ENCODE peak calls at places on chromosomes 2 and 18, in nine cellular contexts. One of them, this sample, is unnamed.
A peak's percentile ranks its signal among the peaks of the same experiment; 100 is the strongest.

GRCh38 chr2:505931-506330 is 171.3 kb downstream of the TMEM18 start:
- DNase-seq in T-helper 9 cell: no peak
- DNase-seq in left lung: no peak
- DNase-seq in stimulated activated CD8-positive, alpha-beta memory T cell treated with anti-CD3 and anti-CD28 coated beads, Interleukin-7, amount 100 ng/mL, for 24 hours: no peak
- DNase-seq in activated naive CD4-positive, alpha-beta T cell treated with anti-CD3 and anti-CD28 coated beads, Interleukin-2, amount 50 U/mL, for 72 hours: no peak
- DNase-seq in GM13976: no peak
- DNase-seq in H54: no peak
- DNase-seq in AG08395: no peak
- DNase-seq in HCT116: no peak
- DNase-seq in this sample: no peak

GRCh38 chr18:80204142-80204541 is 43.2 kb downstream of the PARD6G start:
- DNase-seq in T-helper 9 cell: no peak
- DNase-seq in left lung: no peak
- DNase-seq in stimulated activated CD8-positive, alpha-beta memory T cell treated with anti-CD3 and anti-CD28 coated beads, Interleukin-7, amount 100 ng/mL, for 24 hours: no peak
- DNase-seq in activated naive CD4-positive, alpha-beta T cell treated with anti-CD3 and anti-CD28 coated beads, Interleukin-2, amount 50 U/mL, for 72 hours: no peak
- DNase-seq in GM13976: no peak
- DNase-seq in H54: no peak
- DNase-seq in AG08395: no peak
- DNase-seq in HCT116: no peak
- DNase-seq in this sample: no peak

GRCh38 chr2:191836853-191837769 is 9.8 kb downstream of the CAVIN2 start:
- DNase-seq in T-helper 9 cell: no peak
- DNase-seq in left lung: peak; percentile 47
- DNase-seq in stimulated activated CD8-positive, alpha-beta memory T cell treated with anti-CD3 and anti-CD28 coated beads, Interleukin-7, amount 100 ng/mL, for 24 hours: no peak
- DNase-seq in activated naive CD4-positive, alpha-beta T cell treated with anti-CD3 and anti-CD28 coated beads, Interleukin-2, amount 50 U/mL, for 72 hours: no peak
- DNase-seq in GM13976: no peak
- DNase-seq in H54: no peak
- DNase-seq in AG08395: no peak
- DNase-seq in HCT116: no peak
- DNase-seq in this sample: no peak

GRCh38 chr2:159939946-159940345 is 122.5 kb downstream of the PLA2R1 start:
- DNase-seq in T-helper 9 cell: no peak
- DNase-seq in left lung: no peak
- DNase-seq in stimulated activated CD8-positive, alpha-beta memory T cell treated with anti-CD3 and anti-CD28 coated beads, Interleukin-7, amount 100 ng/mL, for 24 hours: no peak
- DNase-seq in activated naive CD4-positive, alpha-beta T cell treated with anti-CD3 and anti-CD28 coated beads, Interleukin-2, amount 50 U/mL, for 72 hours: no peak
- DNase-seq in GM13976: peak; percentile 58
- DNase-seq in H54: no peak
- DNase-seq in AG08395: peak; percentile 40
- DNase-seq in HCT116: peak; percentile 6
- DNase-seq in this sample: no peak

GRCh38 chr2:48265169-48266013 is 264.6 kb upstream of the STON1 start:
- DNase-seq in T-helper 9 cell: no peak
- DNase-seq in left lung: no peak
- DNase-seq in stimulated activated CD8-positive, alpha-beta memory T cell treated with anti-CD3 and anti-CD28 coated beads, Interleukin-7, amount 100 ng/mL, for 24 hours: no peak
- DNase-seq in activated naive CD4-positive, alpha-beta T cell treated with anti-CD3 and anti-CD28 coated beads, Interleukin-2, amount 50 U/mL, for 72 hours: no peak
- DNase-seq in GM13976: no peak
- DNase-seq in H54: no peak
- DNase-seq in AG08395: no peak
- DNase-seq in HCT116: no peak
- DNase-seq in this sample: no peak

GRCh38 chr2:219592721-219593120 is 4.9 kb upstream of the STK11IP start:
- DNase-seq in T-helper 9 cell: no peak
- DNase-seq in left lung: no peak
- DNase-seq in stimulated activated CD8-positive, alpha-beta memory T cell treated with anti-CD3 and anti-CD28 coated beads, Interleukin-7, amount 100 ng/mL, for 24 hours: no peak
- DNase-seq in activated naive CD4-positive, alpha-beta T cell treated with anti-CD3 and anti-CD28 coated beads, Interleukin-2, amount 50 U/mL, for 72 hours: no peak
- DNase-seq in GM13976: no peak
- DNase-seq in H54: no peak
- DNase-seq in AG08395: no peak
- DNase-seq in HCT116: no peak
- DNase-seq in this sample: no peak

GRCh38 chr2:208948073-208948472 is 475.8 kb upstream of the MAP2 start:
- DNase-seq in T-helper 9 cell: no peak
- DNase-seq in left lung: no peak
- DNase-seq in stimulated activated CD8-positive, alpha-beta memory T cell treated with anti-CD3 and anti-CD28 coated beads, Interleukin-7, amount 100 ng/mL, for 24 hours: no peak
- DNase-seq in activated naive CD4-positive, alpha-beta T cell treated with anti-CD3 and anti-CD28 coated beads, Interleukin-2, amount 50 U/mL, for 72 hours: no peak
- DNase-seq in GM13976: no peak
- DNase-seq in H54: no peak
- DNase-seq in AG08395: no peak
- DNase-seq in HCT116: no peak
- DNase-seq in this sample: no peak

GRCh38 chr2:200627110-200627770 is 41.4 kb downstream of the AOX1 start:
- DNase-seq in T-helper 9 cell: no peak
- DNase-seq in left lung: no peak
- DNase-seq in stimulated activated CD8-positive, alpha-beta memory T cell treated with anti-CD3 and anti-CD28 coated beads, Interleukin-7, amount 100 ng/mL, for 24 hours: no peak
- DNase-seq in activated naive CD4-positive, alpha-beta T cell treated with anti-CD3 and anti-CD28 coated beads, Interleukin-2, amount 50 U/mL, for 72 hours: no peak
- DNase-seq in GM13976: no peak
- DNase-seq in H54: no peak
- DNase-seq in AG08395: no peak
- DNase-seq in HCT116: no peak
- DNase-seq in this sample: no peak

GRCh38 chr2:3675687-3676086 is 17.7 kb downstream of the ALLC start:
- DNase-seq in T-helper 9 cell: no peak
- DNase-seq in left lung: no peak
- DNase-seq in stimulated activated CD8-positive, alpha-beta memory T cell treated with anti-CD3 and anti-CD28 coated beads, Interleukin-7, amount 100 ng/mL, for 24 hours: no peak
- DNase-seq in activated naive CD4-positive, alpha-beta T cell treated with anti-CD3 and anti-CD28 coated beads, Interleukin-2, amount 50 U/mL, for 72 hours: no peak
- DNase-seq in GM13976: no peak
- DNase-seq in H54: no peak
- DNase-seq in AG08395: no peak
- DNase-seq in HCT116: no peak
- DNase-seq in this sample: no peak

GRCh38 chr2:175880-176800 is 87.7 kb downstream of the SH3YL1 start:
- DNase-seq in T-helper 9 cell: peak; percentile 20
- DNase-seq in left lung: no peak
- DNase-seq in stimulated activated CD8-positive, alpha-beta memory T cell treated with anti-CD3 and anti-CD28 coated beads, Interleukin-7, amount 100 ng/mL, for 24 hours: no peak
- DNase-seq in activated naive CD4-positive, alpha-beta T cell treated with anti-CD3 and anti-CD28 coated beads, Interleukin-2, amount 50 U/mL, for 72 hours: no peak
- DNase-seq in GM13976: no peak
- DNase-seq in H54: no peak
- DNase-seq in AG08395: peak; percentile 32
- DNase-seq in HCT116: no peak
- DNase-seq in this sample: no peak

GRCh38 chr18:58721586-58722160 is 50.4 kb downstream of the MALT1 start:
- DNase-seq in T-helper 9 cell: no peak
- DNase-seq in left lung: no peak
- DNase-seq in stimulated activated CD8-positive, alpha-beta memory T cell treated with anti-CD3 and anti-CD28 coated beads, Interleukin-7, amount 100 ng/mL, for 24 hours: no peak
- DNase-seq in activated naive CD4-positive, alpha-beta T cell treated with anti-CD3 and anti-CD28 coated beads, Interleukin-2, amount 50 U/mL, for 72 hours: no peak
- DNase-seq in GM13976: no peak
- DNase-seq in H54: no peak
- DNase-seq in AG08395: peak; percentile 6
- DNase-seq in HCT116: no peak
- DNase-seq in this sample: no peak

GRCh38 chr18:69400253-69400975 is at the start of gene DOK6:
- DNase-seq in T-helper 9 cell: no peak
- DNase-seq in left lung: peak; percentile 56
- DNase-seq in stimulated activated CD8-positive, alpha-beta memory T cell treated with anti-CD3 and anti-CD28 coated beads, Interleukin-7, amount 100 ng/mL, for 24 hours: no peak
- DNase-seq in activated naive CD4-positive, alpha-beta T cell treated with anti-CD3 and anti-CD28 coated beads, Interleukin-2, amount 50 U/mL, for 72 hours: no peak
- DNase-seq in GM13976: peak; percentile 33
- DNase-seq in H54: no peak
- DNase-seq in AG08395: peak; percentile 72
- DNase-seq in HCT116: no peak
- DNase-seq in this sample: no peak

GRCh38 chr18:49844903-49845302 is 31.6 kb upstream of the ACAA2 start:
- DNase-seq in T-helper 9 cell: no peak
- DNase-seq in left lung: no peak
- DNase-seq in stimulated activated CD8-positive, alpha-beta memory T cell treated with anti-CD3 and anti-CD28 coated beads, Interleukin-7, amount 100 ng/mL, for 24 hours: no peak
- DNase-seq in activated naive CD4-positive, alpha-beta T cell treated with anti-CD3 and anti-CD28 coated beads, Interleukin-2, amount 50 U/mL, for 72 hours: no peak
- DNase-seq in GM13976: no peak
- DNase-seq in H54: no peak
- DNase-seq in AG08395: no peak
- DNase-seq in HCT116: no peak
- DNase-seq in this sample: no peak

GRCh38 chr18:28147674-28148171 is 29.2 kb downstream of the CDH2 start:
- DNase-seq in T-helper 9 cell: no peak
- DNase-seq in left lung: no peak
- DNase-seq in stimulated activated CD8-positive, alpha-beta memory T cell treated with anti-CD3 and anti-CD28 coated beads, Interleukin-7, amount 100 ng/mL, for 24 hours: no peak
- DNase-seq in activated naive CD4-positive, alpha-beta T cell treated with anti-CD3 and anti-CD28 coated beads, Interleukin-2, amount 50 U/mL, for 72 hours: no peak
- DNase-seq in GM13976: no peak
- DNase-seq in H54: no peak
- DNase-seq in AG08395: no peak
- DNase-seq in HCT116: no peak
- DNase-seq in this sample: no peak

GRCh38 chr2:223797811-223798721 is 39.3 kb downstream of the AP1S3 start:
- DNase-seq in T-helper 9 cell: no peak
- DNase-seq in left lung: no peak
- DNase-seq in stimulated activated CD8-positive, alpha-beta memory T cell treated with anti-CD3 and anti-CD28 coated beads, Interleukin-7, amount 100 ng/mL, for 24 hours: no peak
- DNase-seq in activated naive CD4-positive, alpha-beta T cell treated with anti-CD3 and anti-CD28 coated beads, Interleukin-2, amount 50 U/mL, for 72 hours: no peak
- DNase-seq in GM13976: peak; percentile 67
- DNase-seq in H54: no peak
- DNase-seq in AG08395: peak; percentile 56
- DNase-seq in HCT116: no peak
- DNase-seq in this sample: no peak

GRCh38 chr2:239781461-239781860 is 243.7 kb downstream of the NDUFA10 start:
- DNase-seq in T-helper 9 cell: no peak
- DNase-seq in left lung: no peak
- DNase-seq in stimulated activated CD8-positive, alpha-beta memory T cell treated with anti-CD3 and anti-CD28 coated beads, Interleukin-7, amount 100 ng/mL, for 24 hours: no peak
- DNase-seq in activated naive CD4-positive, alpha-beta T cell treated with anti-CD3 and anti-CD28 coated beads, Interleukin-2, amount 50 U/mL, for 72 hours: no peak
- DNase-seq in GM13976: no peak
- DNase-seq in H54: no peak
- DNase-seq in AG08395: no peak
- DNase-seq in HCT116: no peak
- DNase-seq in this sample: no peak

GRCh38 chr2:181977661-181978350 is 7.8 kb upstream of the PPP1R1C start:
- DNase-seq in T-helper 9 cell: no peak
- DNase-seq in left lung: no peak
- DNase-seq in stimulated activated CD8-positive, alpha-beta memory T cell treated with anti-CD3 and anti-CD28 coated beads, Interleukin-7, amount 100 ng/mL, for 24 hours: no peak
- DNase-seq in activated naive CD4-positive, alpha-beta T cell treated with anti-CD3 and anti-CD28 coated beads, Interleukin-2, amount 50 U/mL, for 72 hours: peak; percentile 64
- DNase-seq in GM13976: no peak
- DNase-seq in H54: no peak
- DNase-seq in AG08395: peak; percentile 56
- DNase-seq in HCT116: no peak
- DNase-seq in this sample: no peak

GRCh38 chr18:63105636-63106316 is 213.8 kb downstream of the BCL2 start:
- DNase-seq in T-helper 9 cell: no peak
- DNase-seq in left lung: no peak
- DNase-seq in stimulated activated CD8-positive, alpha-beta memory T cell treated with anti-CD3 and anti-CD28 coated beads, Interleukin-7, amount 100 ng/mL, for 24 hours: no peak
- DNase-seq in activated naive CD4-positive, alpha-beta T cell treated with anti-CD3 and anti-CD28 coated beads, Interleukin-2, amount 50 U/mL, for 72 hours: no peak
- DNase-seq in GM13976: peak; percentile 58
- DNase-seq in H54: no peak
- DNase-seq in AG08395: no peak
- DNase-seq in HCT116: no peak
- DNase-seq in this sample: no peak

GRCh38 chr2:98252394-98252793 is 93.9 kb upstream of the CNGA3 start:
- DNase-seq in T-helper 9 cell: no peak
- DNase-seq in left lung: no peak
- DNase-seq in stimulated activated CD8-positive, alpha-beta memory T cell treated with anti-CD3 and anti-CD28 coated beads, Interleukin-7, amount 100 ng/mL, for 24 hours: no peak
- DNase-seq in activated naive CD4-positive, alpha-beta T cell treated with anti-CD3 and anti-CD28 coated beads, Interleukin-2, amount 50 U/mL, for 72 hours: no peak
- DNase-seq in GM13976: peak; percentile 33
- DNase-seq in H54: no peak
- DNase-seq in AG08395: no peak
- DNase-seq in HCT116: no peak
- DNase-seq in this sample: no peak

GRCh38 chr18:35642802-35643201 is 61.3 kb downstream of the GALNT1 start:
- DNase-seq in T-helper 9 cell: no peak
- DNase-seq in left lung: no peak
- DNase-seq in stimulated activated CD8-positive, alpha-beta memory T cell treated with anti-CD3 and anti-CD28 coated beads, Interleukin-7, amount 100 ng/mL, for 24 hours: no peak
- DNase-seq in activated naive CD4-positive, alpha-beta T cell treated with anti-CD3 and anti-CD28 coated beads, Interleukin-2, amount 50 U/mL, for 72 hours: no peak
- DNase-seq in GM13976: no peak
- DNase-seq in H54: peak; percentile 5
- DNase-seq in AG08395: no peak
- DNase-seq in HCT116: no peak
- DNase-seq in this sample: no peak

GRCh38 chr2:240440704-240441320 is 5.3 kb downstream of the GPC1 start:
- DNase-seq in T-helper 9 cell: no peak
- DNase-seq in left lung: no peak
- DNase-seq in stimulated activated CD8-positive, alpha-beta memory T cell treated with anti-CD3 and anti-CD28 coated beads, Interleukin-7, amount 100 ng/mL, for 24 hours: no peak
- DNase-seq in activated naive CD4-positive, alpha-beta T cell treated with anti-CD3 and anti-CD28 coated beads, Interleukin-2, amount 50 U/mL, for 72 hours: no peak
- DNase-seq in GM13976: no peak
- DNase-seq in H54: no peak
- DNase-seq in AG08395: no peak
- DNase-seq in HCT116: no peak
- DNase-seq in this sample: no peak

GRCh38 chr2:96874099-96874831 is 4.4 kb upstream of the SEMA4C start:
- DNase-seq in T-helper 9 cell: no peak
- DNase-seq in left lung: no peak
- DNase-seq in stimulated activated CD8-positive, alpha-beta memory T cell treated with anti-CD3 and anti-CD28 coated beads, Interleukin-7, amount 100 ng/mL, for 24 hours: no peak
- DNase-seq in activated naive CD4-positive, alpha-beta T cell treated with anti-CD3 and anti-CD28 coated beads, Interleukin-2, amount 50 U/mL, for 72 hours: no peak
- DNase-seq in GM13976: no peak
- DNase-seq in H54: no peak
- DNase-seq in AG08395: no peak
- DNase-seq in HCT116: no peak
- DNase-seq in this sample: no peak

GRCh38 chr2:28355521-28356094 is 37.0 kb upstream of the FOSL2 start:
- DNase-seq in T-helper 9 cell: no peak
- DNase-seq in left lung: peak; percentile 52
- DNase-seq in stimulated activated CD8-positive, alpha-beta memory T cell treated with anti-CD3 and anti-CD28 coated beads, Interleukin-7, amount 100 ng/mL, for 24 hours: no peak
- DNase-seq in activated naive CD4-positive, alpha-beta T cell treated with anti-CD3 and anti-CD28 coated beads, Interleukin-2, amount 50 U/mL, for 72 hours: no peak
- DNase-seq in GM13976: no peak
- DNase-seq in H54: no peak
- DNase-seq in AG08395: peak; percentile 11
- DNase-seq in HCT116: no peak
- DNase-seq in this sample: no peak

GRCh38 chr2:85830645-85831044 is 58.1 kb downstream of the ST3GAL5 start:
- DNase-seq in T-helper 9 cell: no peak
- DNase-seq in left lung: no peak
- DNase-seq in stimulated activated CD8-positive, alpha-beta memory T cell treated with anti-CD3 and anti-CD28 coated beads, Interleukin-7, amount 100 ng/mL, for 24 hours: no peak
- DNase-seq in activated naive CD4-positive, alpha-beta T cell treated with anti-CD3 and anti-CD28 coated beads, Interleukin-2, amount 50 U/mL, for 72 hours: no peak
- DNase-seq in GM13976: no peak
- DNase-seq in H54: no peak
- DNase-seq in AG08395: no peak
- DNase-seq in HCT116: no peak
- DNase-seq in this sample: no peak

GRCh38 chr2:100606740-100607343 is 44.0 kb downstream of the PDCL3 start:
- DNase-seq in T-helper 9 cell: no peak
- DNase-seq in left lung: no peak
- DNase-seq in stimulated activated CD8-positive, alpha-beta memory T cell treated with anti-CD3 and anti-CD28 coated beads, Interleukin-7, amount 100 ng/mL, for 24 hours: no peak
- DNase-seq in activated naive CD4-positive, alpha-beta T cell treated with anti-CD3 and anti-CD28 coated beads, Interleukin-2, amount 50 U/mL, for 72 hours: no peak
- DNase-seq in GM13976: peak; percentile 72
- DNase-seq in H54: peak; percentile 43
- DNase-seq in AG08395: peak; percentile 70
- DNase-seq in HCT116: peak; percentile 41
- DNase-seq in this sample: peak; percentile 20

GRCh38 chr2:241958818-241959545 is 89.5 kb downstream of the RTP5 start:
- DNase-seq in T-helper 9 cell: no peak
- DNase-seq in left lung: no peak
- DNase-seq in stimulated activated CD8-positive, alpha-beta memory T cell treated with anti-CD3 and anti-CD28 coated beads, Interleukin-7, amount 100 ng/mL, for 24 hours: no peak
- DNase-seq in activated naive CD4-positive, alpha-beta T cell treated with anti-CD3 and anti-CD28 coated beads, Interleukin-2, amount 50 U/mL, for 72 hours: no peak
- DNase-seq in GM13976: no peak
- DNase-seq in H54: no peak
- DNase-seq in AG08395: no peak
- DNase-seq in HCT116: no peak
- DNase-seq in this sample: no peak

GRCh38 chr2:204753841-204754240 is 208.6 kb downstream of the PARD3B start:
- DNase-seq in T-helper 9 cell: no peak
- DNase-seq in left lung: no peak
- DNase-seq in stimulated activated CD8-positive, alpha-beta memory T cell treated with anti-CD3 and anti-CD28 coated beads, Interleukin-7, amount 100 ng/mL, for 24 hours: no peak
- DNase-seq in activated naive CD4-positive, alpha-beta T cell treated with anti-CD3 and anti-CD28 coated beads, Interleukin-2, amount 50 U/mL, for 72 hours: no peak
- DNase-seq in GM13976: no peak
- DNase-seq in H54: no peak
- DNase-seq in AG08395: no peak
- DNase-seq in HCT116: no peak
- DNase-seq in this sample: no peak

GRCh38 chr2:98869868-98870267 is 66.2 kb downstream of the CRACDL start:
- DNase-seq in T-helper 9 cell: no peak
- DNase-seq in left lung: peak; percentile 83
- DNase-seq in stimulated activated CD8-positive, alpha-beta memory T cell treated with anti-CD3 and anti-CD28 coated beads, Interleukin-7, amount 100 ng/mL, for 24 hours: no peak
- DNase-seq in activated naive CD4-positive, alpha-beta T cell treated with anti-CD3 and anti-CD28 coated beads, Interleukin-2, amount 50 U/mL, for 72 hours: no peak
- DNase-seq in GM13976: no peak
- DNase-seq in H54: no peak
- DNase-seq in AG08395: no peak
- DNase-seq in HCT116: no peak
- DNase-seq in this sample: peak; percentile 78

GRCh38 chr2:38076250-38076709 is 329 bp upstream of the CYP1B1 start:
- DNase-seq in T-helper 9 cell: no peak
- DNase-seq in left lung: peak; percentile 85
- DNase-seq in stimulated activated CD8-positive, alpha-beta memory T cell treated with anti-CD3 and anti-CD28 coated beads, Interleukin-7, amount 100 ng/mL, for 24 hours: peak; percentile 20
- DNase-seq in activated naive CD4-positive, alpha-beta T cell treated with anti-CD3 and anti-CD28 coated beads, Interleukin-2, amount 50 U/mL, for 72 hours: peak; percentile 78
- DNase-seq in GM13976: peak; percentile 83
- DNase-seq in H54: peak; percentile 77
- DNase-seq in AG08395: peak; percentile 83
- DNase-seq in HCT116: peak; percentile 61
- DNase-seq in this sample: peak; percentile 64

GRCh38 chr2:189022002-189022401 is 47.8 kb downstream of the COL3A1 start:
- DNase-seq in T-helper 9 cell: no peak
- DNase-seq in left lung: no peak
- DNase-seq in stimulated activated CD8-positive, alpha-beta memory T cell treated with anti-CD3 and anti-CD28 coated beads, Interleukin-7, amount 100 ng/mL, for 24 hours: no peak
- DNase-seq in activated naive CD4-positive, alpha-beta T cell treated with anti-CD3 and anti-CD28 coated beads, Interleukin-2, amount 50 U/mL, for 72 hours: no peak
- DNase-seq in GM13976: no peak
- DNase-seq in H54: no peak
- DNase-seq in AG08395: peak; percentile 56
- DNase-seq in HCT116: no peak
- DNase-seq in this sample: no peak

GRCh38 chr2:19247186-19247585 is 111.2 kb downstream of the OSR1 start:
- DNase-seq in T-helper 9 cell: no peak
- DNase-seq in left lung: no peak
- DNase-seq in stimulated activated CD8-positive, alpha-beta memory T cell treated with anti-CD3 and anti-CD28 coated beads, Interleukin-7, amount 100 ng/mL, for 24 hours: no peak
- DNase-seq in activated naive CD4-positive, alpha-beta T cell treated with anti-CD3 and anti-CD28 coated beads, Interleukin-2, amount 50 U/mL, for 72 hours: no peak
- DNase-seq in GM13976: no peak
- DNase-seq in H54: no peak
- DNase-seq in AG08395: no peak
- DNase-seq in HCT116: no peak
- DNase-seq in this sample: no peak

This sample was measured in transverse colon.